ENCODE peak calls at places on chromosome 3, in eight cellular contexts. One of them, this sample, is unnamed.

GRCh38 chr3:40299721-40300335 is 9.7 kb upstream of the EIF1B start:
- DNase-seq in mammary epithelial cell: peak
- DNase-seq in tibial artery: no peak
- DNase-seq in astrocyte: peak
- DNase-seq in coronary artery: no peak
- DNase-seq in lower lobe of right lung: no peak
- DNase-seq in upper lobe of right lung: no peak
- DNase-seq in MM.1S: no peak
- DNase-seq in this sample: no peak

GRCh38 chr3:128922804-128923459 is 43.5 kb downstream of the ACAD9 start:
- DNase-seq in lower lobe of right lung: no peak
- DNase-seq in MM.1S: no peak
- DNase-seq in tibial artery: no peak
- DNase-seq in upper lobe of right lung: peak
- DNase-seq in coronary artery: no peak
- DNase-seq in astrocyte: no peak
- DNase-seq in mammary epithelial cell: no peak
- DNase-seq in this sample: no peak

GRCh38 chr3:34947849-34948248 is 691.5 kb upstream of the ARPP21 start:
- DNase-seq in astrocyte: peak
- DNase-seq in tibial artery: no peak
- DNase-seq in MM.1S: no peak
- DNase-seq in lower lobe of right lung: no peak
- DNase-seq in upper lobe of right lung: no peak
- DNase-seq in coronary artery: no peak
- DNase-seq in mammary epithelial cell: no peak
- DNase-seq in this sample: no peak

GRCh38 chr3:55955891-55956477 is 468.9 kb upstream of the WNT5A start:
- DNase-seq in upper lobe of right lung: no peak
- DNase-seq in lower lobe of right lung: no peak
- DNase-seq in MM.1S: no peak
- DNase-seq in tibial artery: no peak
- DNase-seq in coronary artery: no peak
- DNase-seq in astrocyte: no peak
- DNase-seq in mammary epithelial cell: no peak
- DNase-seq in this sample: no peak

GRCh38 chr3:134562055-134562454 is 76.2 kb downstream of the CEP63 start:
- DNase-seq in tibial artery: no peak
- DNase-seq in coronary artery: no peak
- DNase-seq in MM.1S: no peak
- DNase-seq in upper lobe of right lung: no peak
- DNase-seq in lower lobe of right lung: no peak
- DNase-seq in mammary epithelial cell: no peak
- DNase-seq in astrocyte: no peak
- DNase-seq in this sample: no peak

GRCh38 chr3:71064976-71065763 is 518.4 kb downstream of the FOXP1 start:
- DNase-seq in upper lobe of right lung: peak
- DNase-seq in coronary artery: peak
- DNase-seq in astrocyte: no peak
- DNase-seq in mammary epithelial cell: peak
- DNase-seq in tibial artery: peak
- DNase-seq in MM.1S: peak
- DNase-seq in lower lobe of right lung: peak
- DNase-seq in this sample: peak

GRCh38 chr3:60839242-60839641 is 412.0 kb downstream of the FHIT start:
- DNase-seq in tibial artery: no peak
- DNase-seq in mammary epithelial cell: no peak
- DNase-seq in upper lobe of right lung: no peak
- DNase-seq in astrocyte: no peak
- DNase-seq in MM.1S: no peak
- DNase-seq in lower lobe of right lung: no peak
- DNase-seq in coronary artery: no peak
- DNase-seq in this sample: peak

GRCh38 chr3:128052831-128053419 is 688 bp downstream of the SEC61A1 start:
- DNase-seq in MM.1S: peak
- DNase-seq in astrocyte: no peak
- DNase-seq in tibial artery: no peak
- DNase-seq in mammary epithelial cell: no peak
- DNase-seq in lower lobe of right lung: no peak
- DNase-seq in upper lobe of right lung: no peak
- DNase-seq in coronary artery: no peak
- DNase-seq in this sample: no peak

GRCh38 chr3:105594219-105594618 is 227.5 kb downstream of the ALCAM start:
- DNase-seq in coronary artery: no peak
- DNase-seq in mammary epithelial cell: peak
- DNase-seq in upper lobe of right lung: no peak
- DNase-seq in astrocyte: peak
- DNase-seq in lower lobe of right lung: no peak
- DNase-seq in MM.1S: no peak
- DNase-seq in tibial artery: no peak
- DNase-seq in this sample: no peak

GRCh38 chr3:124034016-124034808 is 42.3 kb upstream of the ROPN1 start:
- DNase-seq in upper lobe of right lung: peak
- DNase-seq in mammary epithelial cell: no peak
- DNase-seq in lower lobe of right lung: peak
- DNase-seq in coronary artery: peak
- DNase-seq in MM.1S: no peak
- DNase-seq in astrocyte: peak
- DNase-seq in tibial artery: no peak
- DNase-seq in this sample: no peak

GRCh38 chr3:141998674-141999290 is 122.3 kb downstream of the ATP1B3 start:
- DNase-seq in astrocyte: no peak
- DNase-seq in upper lobe of right lung: no peak
- DNase-seq in lower lobe of right lung: no peak
- DNase-seq in tibial artery: no peak
- DNase-seq in coronary artery: no peak
- DNase-seq in mammary epithelial cell: peak
- DNase-seq in MM.1S: peak
- DNase-seq in this sample: no peak

GRCh38 chr3:1406250-1406649 is 313.4 kb downstream of the CNTN6 start:
- DNase-seq in tibial artery: no peak
- DNase-seq in astrocyte: no peak
- DNase-seq in coronary artery: no peak
- DNase-seq in upper lobe of right lung: no peak
- DNase-seq in MM.1S: no peak
- DNase-seq in lower lobe of right lung: no peak
- DNase-seq in mammary epithelial cell: no peak
- DNase-seq in this sample: no peak

GRCh38 chr3:58059349-58060321 is 51.4 kb downstream of the FLNB start:
- DNase-seq in MM.1S: no peak
- DNase-seq in mammary epithelial cell: no peak
- DNase-seq in astrocyte: peak
- DNase-seq in upper lobe of right lung: no peak
- DNase-seq in tibial artery: no peak
- DNase-seq in coronary artery: no peak
- DNase-seq in lower lobe of right lung: no peak
- DNase-seq in this sample: no peak

GRCh38 chr3:5630396-5630795 is 442.9 kb downstream of the EDEM1 start:
- DNase-seq in coronary artery: no peak
- DNase-seq in upper lobe of right lung: no peak
- DNase-seq in tibial artery: no peak
- DNase-seq in lower lobe of right lung: no peak
- DNase-seq in astrocyte: no peak
- DNase-seq in mammary epithelial cell: no peak
- DNase-seq in MM.1S: no peak
- DNase-seq in this sample: no peak

GRCh38 chr3:9149566-9149965 is 99.9 kb downstream of the SRGAP3 start:
- DNase-seq in tibial artery: no peak
- DNase-seq in lower lobe of right lung: no peak
- DNase-seq in coronary artery: no peak
- DNase-seq in MM.1S: no peak
- DNase-seq in upper lobe of right lung: no peak
- DNase-seq in mammary epithelial cell: peak
- DNase-seq in astrocyte: no peak
- DNase-seq in this sample: no peak

GRCh38 chr3:45026957-45027356 is 854 bp downstream of the CLEC3B start:
- DNase-seq in tibial artery: peak
- DNase-seq in mammary epithelial cell: peak
- DNase-seq in astrocyte: no peak
- DNase-seq in lower lobe of right lung: peak
- DNase-seq in upper lobe of right lung: no peak
- DNase-seq in MM.1S: no peak
- DNase-seq in coronary artery: peak
- DNase-seq in this sample: peak

GRCh38 chr3:157086053-157086761 is 73.7 kb downstream of the CCNL1 start:
- DNase-seq in lower lobe of right lung: no peak
- DNase-seq in astrocyte: no peak
- DNase-seq in upper lobe of right lung: no peak
- DNase-seq in mammary epithelial cell: peak
- DNase-seq in coronary artery: no peak
- DNase-seq in MM.1S: no peak
- DNase-seq in tibial artery: peak
- DNase-seq in this sample: no peak

GRCh38 chr3:71579934-71580318 is 3.6 kb downstream of the FOXP1 start:
- DNase-seq in tibial artery: no peak
- DNase-seq in mammary epithelial cell: peak
- DNase-seq in MM.1S: no peak
- DNase-seq in coronary artery: no peak
- DNase-seq in upper lobe of right lung: no peak
- DNase-seq in lower lobe of right lung: no peak
- DNase-seq in astrocyte: peak
- DNase-seq in this sample: peak

GRCh38 chr3:111531446-111531845 is 10.6 kb upstream of the CD96 start:
- DNase-seq in mammary epithelial cell: no peak
- DNase-seq in MM.1S: no peak
- DNase-seq in upper lobe of right lung: no peak
- DNase-seq in lower lobe of right lung: no peak
- DNase-seq in tibial artery: no peak
- DNase-seq in coronary artery: no peak
- DNase-seq in astrocyte: peak
- DNase-seq in this sample: no peak

GRCh38 chr3:128610671-128611070 is 39.9 kb downstream of the RPN1 start:
- DNase-seq in coronary artery: no peak
- DNase-seq in tibial artery: no peak
- DNase-seq in astrocyte: no peak
- DNase-seq in lower lobe of right lung: no peak
- DNase-seq in upper lobe of right lung: no peak
- DNase-seq in mammary epithelial cell: no peak
- DNase-seq in MM.1S: no peak
- DNase-seq in this sample: no peak

DNA sequence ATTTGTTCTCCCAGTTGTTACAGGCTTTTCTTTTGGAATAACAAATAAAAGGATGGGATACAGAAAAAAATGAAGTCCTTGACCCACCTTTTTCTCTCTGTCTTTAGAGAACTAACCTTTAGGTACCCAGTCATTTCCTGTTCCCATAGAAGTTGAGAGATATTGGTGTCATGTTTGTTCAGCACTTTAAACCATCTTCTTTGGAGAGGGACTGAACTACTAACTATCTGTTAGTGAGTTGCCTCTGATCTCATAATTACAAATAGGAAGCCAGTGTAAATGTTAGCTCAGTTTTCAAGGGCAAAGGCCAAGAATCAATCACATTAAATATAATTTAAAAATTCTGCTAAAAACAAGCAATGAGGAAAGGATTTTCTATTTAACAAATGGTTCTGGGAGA is 72.9 kb upstream of the DCBLD2 start:
- DNase-seq in MM.1S: no peak
- DNase-seq in coronary artery: no peak
- DNase-seq in tibial artery: no peak
- DNase-seq in lower lobe of right lung: no peak
- DNase-seq in astrocyte: no peak
- DNase-seq in upper lobe of right lung: no peak
- DNase-seq in mammary epithelial cell: no peak
- DNase-seq in this sample: no peak
- H3K27ac ChIP-seq in MM.1S: no peak
- H3K27ac ChIP-seq in coronary artery: no peak
- H3K27ac ChIP-seq in tibial artery: no peak
- H3K27ac ChIP-seq in lower lobe of right lung: no peak
- H3K27ac ChIP-seq in astrocyte: no peak
- H3K27ac ChIP-seq in upper lobe of right lung: no peak
- H3K27ac ChIP-seq in mammary epithelial cell: no peak
- H3K27ac ChIP-seq in this sample: no peak

GRCh38 chr3:174505266-174505665 is 353.9 kb upstream of the NAALADL2 start:
- DNase-seq in tibial artery: no peak
- DNase-seq in coronary artery: no peak
- DNase-seq in MM.1S: peak
- DNase-seq in astrocyte: no peak
- DNase-seq in upper lobe of right lung: no peak
- DNase-seq in lower lobe of right lung: no peak
- DNase-seq in mammary epithelial cell: no peak
- DNase-seq in this sample: no peak
- H3K27ac ChIP-seq in tibial artery: no peak
- H3K27ac ChIP-seq in coronary artery: no peak
- H3K27ac ChIP-seq in MM.1S: no peak
- H3K27ac ChIP-seq in astrocyte: no peak
- H3K27ac ChIP-seq in upper lobe of right lung: no peak
- H3K27ac ChIP-seq in lower lobe of right lung: no peak
- H3K27ac ChIP-seq in mammary epithelial cell: no peak
- H3K27ac ChIP-seq in this sample: no peak

GRCh38 chr3:158368271-158368670 is 202.7 kb upstream of the MLF1 start:
- DNase-seq in tibial artery: no peak
- DNase-seq in astrocyte: no peak
- DNase-seq in MM.1S: no peak
- DNase-seq in lower lobe of right lung: no peak
- DNase-seq in mammary epithelial cell: no peak
- DNase-seq in coronary artery: no peak
- DNase-seq in upper lobe of right lung: no peak
- DNase-seq in this sample: no peak

GRCh38 chr3:158369279-158369678 is 201.7 kb upstream of the MLF1 start:
- DNase-seq in upper lobe of right lung: no peak
- DNase-seq in MM.1S: no peak
- DNase-seq in coronary artery: no peak
- DNase-seq in tibial artery: no peak
- DNase-seq in mammary epithelial cell: no peak
- DNase-seq in lower lobe of right lung: no peak
- DNase-seq in astrocyte: no peak
- DNase-seq in this sample: no peak
- H3K27ac ChIP-seq in upper lobe of right lung: no peak
- H3K27ac ChIP-seq in MM.1S: no peak
- H3K27ac ChIP-seq in coronary artery: no peak
- H3K27ac ChIP-seq in tibial artery: no peak
- H3K27ac ChIP-seq in mammary epithelial cell: no peak
- H3K27ac ChIP-seq in lower lobe of right lung: no peak
- H3K27ac ChIP-seq in astrocyte: no peak
- H3K27ac ChIP-seq in this sample: no peak

GRCh38 chr3:135911106-135911505 is 54.4 kb upstream of the PPP2R3A start:
- DNase-seq in tibial artery: no peak
- DNase-seq in upper lobe of right lung: no peak
- DNase-seq in lower lobe of right lung: no peak
- DNase-seq in MM.1S: no peak
- DNase-seq in coronary artery: no peak
- DNase-seq in astrocyte: no peak
- DNase-seq in mammary epithelial cell: no peak
- DNase-seq in this sample: no peak

GRCh38 chr3:135907422-135908165 is 57.9 kb upstream of the PPP2R3A start:
- DNase-seq in lower lobe of right lung: no peak
- DNase-seq in mammary epithelial cell: peak
- DNase-seq in tibial artery: no peak
- DNase-seq in coronary artery: no peak
- DNase-seq in astrocyte: no peak
- DNase-seq in MM.1S: no peak
- DNase-seq in upper lobe of right lung: no peak
- DNase-seq in this sample: peak

GRCh38 chr3:135905058-135905724 is 60.3 kb upstream of the PPP2R3A start:
- DNase-seq in coronary artery: no peak
- DNase-seq in upper lobe of right lung: no peak
- DNase-seq in tibial artery: no peak
- DNase-seq in lower lobe of right lung: no peak
- DNase-seq in mammary epithelial cell: peak
- DNase-seq in MM.1S: no peak
- DNase-seq in astrocyte: no peak
- DNase-seq in this sample: no peak

GRCh38 chr3:135908737-135909136 is 56.8 kb upstream of the PPP2R3A start:
- DNase-seq in lower lobe of right lung: no peak
- DNase-seq in mammary epithelial cell: no peak
- DNase-seq in upper lobe of right lung: no peak
- DNase-seq in tibial artery: no peak
- DNase-seq in astrocyte: no peak
- DNase-seq in MM.1S: no peak
- DNase-seq in coronary artery: no peak
- DNase-seq in this sample: no peak

GRCh38 chr3:135908225-135908624 is 57.3 kb upstream of the PPP2R3A start:
- DNase-seq in mammary epithelial cell: peak
- DNase-seq in lower lobe of right lung: no peak
- DNase-seq in astrocyte: no peak
- DNase-seq in upper lobe of right lung: no peak
- DNase-seq in MM.1S: no peak
- DNase-seq in tibial artery: no peak
- DNase-seq in coronary artery: no peak
- DNase-seq in this sample: no peak
- H3K27ac ChIP-seq in mammary epithelial cell: no peak
- H3K27ac ChIP-seq in lower lobe of right lung: no peak
- H3K27ac ChIP-seq in astrocyte: no peak
- H3K27ac ChIP-seq in upper lobe of right lung: no peak
- H3K27ac ChIP-seq in MM.1S: no peak
- H3K27ac ChIP-seq in tibial artery: no peak
- H3K27ac ChIP-seq in coronary artery: no peak
- H3K27ac ChIP-seq in this sample: no peak